ENCODE peak calls at places on chromosomes 7 and 10, in nine cellular contexts. One of them, this sample, is unnamed.

GRCh38 chr7:134014935-134015334 is 112.2 kb upstream of the LRGUK start:
- DNase-seq in T-helper 1 cell: no peak
- DNase-seq in cardiac fibroblast: no peak
- DNase-seq in tibial nerve: no peak
- DNase-seq in prostate gland: no peak
- DNase-seq in left kidney: no peak
- DNase-seq in lower lobe of right lung: no peak
- DNase-seq in activated T-cell treated with anti-CD3 and anti-CD28 coated beads, Interleukin-2, amount 50 U/mL, for 24 hours: no peak
- DNase-seq in stimulated activated CD8-positive, alpha-beta memory T cell treated with anti-CD3 and anti-CD28 coated beads, Interleukin-4, amount 100 ng/mL, for 1 hour: no peak
- DNase-seq in this sample: no peak

GRCh38 chr10:54880943-54881342 is 79.9 kb upstream of the PCDH15 start:
- DNase-seq in T-helper 1 cell: no peak
- DNase-seq in cardiac fibroblast: no peak
- DNase-seq in tibial nerve: no peak
- DNase-seq in prostate gland: no peak
- DNase-seq in left kidney: no peak
- DNase-seq in lower lobe of right lung: no peak
- DNase-seq in activated T-cell treated with anti-CD3 and anti-CD28 coated beads, Interleukin-2, amount 50 U/mL, for 24 hours: no peak
- DNase-seq in stimulated activated CD8-positive, alpha-beta memory T cell treated with anti-CD3 and anti-CD28 coated beads, Interleukin-4, amount 100 ng/mL, for 1 hour: no peak
- DNase-seq in this sample: no peak

GRCh38 chr10:77403761-77404160 is 233.8 kb downstream of the KCNMA1 start:
- DNase-seq in T-helper 1 cell: no peak
- DNase-seq in cardiac fibroblast: no peak
- DNase-seq in tibial nerve: no peak
- DNase-seq in prostate gland: no peak
- DNase-seq in left kidney: no peak
- DNase-seq in lower lobe of right lung: no peak
- DNase-seq in activated T-cell treated with anti-CD3 and anti-CD28 coated beads, Interleukin-2, amount 50 U/mL, for 24 hours: no peak
- DNase-seq in stimulated activated CD8-positive, alpha-beta memory T cell treated with anti-CD3 and anti-CD28 coated beads, Interleukin-4, amount 100 ng/mL, for 1 hour: no peak
- DNase-seq in this sample: no peak

GRCh38 chr10:14240253-14241189 is 90.2 kb downstream of the FRMD4A start:
- DNase-seq in T-helper 1 cell: no peak
- DNase-seq in cardiac fibroblast: no peak
- DNase-seq in tibial nerve: no peak
- DNase-seq in prostate gland: no peak
- DNase-seq in left kidney: peak
- DNase-seq in lower lobe of right lung: no peak
- DNase-seq in activated T-cell treated with anti-CD3 and anti-CD28 coated beads, Interleukin-2, amount 50 U/mL, for 24 hours: no peak
- DNase-seq in stimulated activated CD8-positive, alpha-beta memory T cell treated with anti-CD3 and anti-CD28 coated beads, Interleukin-4, amount 100 ng/mL, for 1 hour: no peak
- DNase-seq in this sample: no peak

GRCh38 chr7:28376634-28377033 is 35.7 kb upstream of the CREB5 start:
- DNase-seq in T-helper 1 cell: no peak
- DNase-seq in cardiac fibroblast: no peak
- DNase-seq in tibial nerve: no peak
- DNase-seq in prostate gland: no peak
- DNase-seq in left kidney: no peak
- DNase-seq in lower lobe of right lung: no peak
- DNase-seq in activated T-cell treated with anti-CD3 and anti-CD28 coated beads, Interleukin-2, amount 50 U/mL, for 24 hours: no peak
- DNase-seq in stimulated activated CD8-positive, alpha-beta memory T cell treated with anti-CD3 and anti-CD28 coated beads, Interleukin-4, amount 100 ng/mL, for 1 hour: no peak
- DNase-seq in this sample: no peak

GRCh38 chr10:63583909-63584747 is 62.9 kb downstream of the REEP3 start:
- DNase-seq in T-helper 1 cell: no peak
- DNase-seq in cardiac fibroblast: no peak
- DNase-seq in tibial nerve: no peak
- DNase-seq in prostate gland: peak
- DNase-seq in left kidney: no peak
- DNase-seq in lower lobe of right lung: no peak
- DNase-seq in activated T-cell treated with anti-CD3 and anti-CD28 coated beads, Interleukin-2, amount 50 U/mL, for 24 hours: no peak
- DNase-seq in stimulated activated CD8-positive, alpha-beta memory T cell treated with anti-CD3 and anti-CD28 coated beads, Interleukin-4, amount 100 ng/mL, for 1 hour: no peak
- DNase-seq in this sample: no peak

GRCh38 chr10:128277267-128277666 is 151.0 kb upstream of the MKI67 start:
- DNase-seq in T-helper 1 cell: no peak
- DNase-seq in cardiac fibroblast: no peak
- DNase-seq in tibial nerve: no peak
- DNase-seq in prostate gland: no peak
- DNase-seq in left kidney: peak
- DNase-seq in lower lobe of right lung: no peak
- DNase-seq in activated T-cell treated with anti-CD3 and anti-CD28 coated beads, Interleukin-2, amount 50 U/mL, for 24 hours: no peak
- DNase-seq in stimulated activated CD8-positive, alpha-beta memory T cell treated with anti-CD3 and anti-CD28 coated beads, Interleukin-4, amount 100 ng/mL, for 1 hour: no peak
- DNase-seq in this sample: no peak

GRCh38 chr10:75037171-75038153 is 74.0 kb upstream of the SAMD8 start:
- DNase-seq in T-helper 1 cell: no peak
- DNase-seq in cardiac fibroblast: no peak
- DNase-seq in tibial nerve: no peak
- DNase-seq in prostate gland: no peak
- DNase-seq in left kidney: no peak
- DNase-seq in lower lobe of right lung: no peak
- DNase-seq in activated T-cell treated with anti-CD3 and anti-CD28 coated beads, Interleukin-2, amount 50 U/mL, for 24 hours: no peak
- DNase-seq in stimulated activated CD8-positive, alpha-beta memory T cell treated with anti-CD3 and anti-CD28 coated beads, Interleukin-4, amount 100 ng/mL, for 1 hour: no peak
- DNase-seq in this sample: no peak

GRCh38 chr10:123527122-123527521 is 139.0 kb upstream of the GPR26 start:
- DNase-seq in T-helper 1 cell: no peak
- DNase-seq in cardiac fibroblast: no peak
- DNase-seq in tibial nerve: no peak
- DNase-seq in prostate gland: no peak
- DNase-seq in left kidney: no peak
- DNase-seq in lower lobe of right lung: no peak
- DNase-seq in activated T-cell treated with anti-CD3 and anti-CD28 coated beads, Interleukin-2, amount 50 U/mL, for 24 hours: no peak
- DNase-seq in stimulated activated CD8-positive, alpha-beta memory T cell treated with anti-CD3 and anti-CD28 coated beads, Interleukin-4, amount 100 ng/mL, for 1 hour: no peak
- DNase-seq in this sample: no peak

GRCh38 chr10:16597656-16598055 is 76.0 kb upstream of the C1QL3 start:
- DNase-seq in T-helper 1 cell: no peak
- DNase-seq in cardiac fibroblast: peak
- DNase-seq in tibial nerve: no peak
- DNase-seq in prostate gland: no peak
- DNase-seq in left kidney: no peak
- DNase-seq in lower lobe of right lung: no peak
- DNase-seq in activated T-cell treated with anti-CD3 and anti-CD28 coated beads, Interleukin-2, amount 50 U/mL, for 24 hours: no peak
- DNase-seq in stimulated activated CD8-positive, alpha-beta memory T cell treated with anti-CD3 and anti-CD28 coated beads, Interleukin-4, amount 100 ng/mL, for 1 hour: no peak
- DNase-seq in this sample: no peak

GRCh38 chr10:127906548-127907377 is at the start of gene PTPRE:
- DNase-seq in T-helper 1 cell: peak
- DNase-seq in cardiac fibroblast: peak
- DNase-seq in tibial nerve: peak
- DNase-seq in prostate gland: peak
- DNase-seq in left kidney: peak
- DNase-seq in lower lobe of right lung: peak
- DNase-seq in activated T-cell treated with anti-CD3 and anti-CD28 coated beads, Interleukin-2, amount 50 U/mL, for 24 hours: peak
- DNase-seq in stimulated activated CD8-positive, alpha-beta memory T cell treated with anti-CD3 and anti-CD28 coated beads, Interleukin-4, amount 100 ng/mL, for 1 hour: peak
- DNase-seq in this sample: peak

GRCh38 chr10:50552308-50552707 is 71.4 kb downstream of the SGMS1 start:
- DNase-seq in T-helper 1 cell: no peak
- DNase-seq in cardiac fibroblast: peak
- DNase-seq in tibial nerve: no peak
- DNase-seq in prostate gland: no peak
- DNase-seq in left kidney: peak
- DNase-seq in lower lobe of right lung: no peak
- DNase-seq in activated T-cell treated with anti-CD3 and anti-CD28 coated beads, Interleukin-2, amount 50 U/mL, for 24 hours: no peak
- DNase-seq in stimulated activated CD8-positive, alpha-beta memory T cell treated with anti-CD3 and anti-CD28 coated beads, Interleukin-4, amount 100 ng/mL, for 1 hour: no peak
- DNase-seq in this sample: no peak

GRCh38 chr10:47435081-47435480 is 48.8 kb downstream of the ANXA8 start:
- DNase-seq in T-helper 1 cell: no peak
- DNase-seq in cardiac fibroblast: no peak
- DNase-seq in tibial nerve: no peak
- DNase-seq in prostate gland: no peak
- DNase-seq in left kidney: no peak
- DNase-seq in lower lobe of right lung: no peak
- DNase-seq in activated T-cell treated with anti-CD3 and anti-CD28 coated beads, Interleukin-2, amount 50 U/mL, for 24 hours: no peak
- DNase-seq in stimulated activated CD8-positive, alpha-beta memory T cell treated with anti-CD3 and anti-CD28 coated beads, Interleukin-4, amount 100 ng/mL, for 1 hour: no peak
- DNase-seq in this sample: no peak

GRCh38 chr10:24625778-24626177 is 97.9 kb downstream of the ARHGAP21 start:
- DNase-seq in T-helper 1 cell: no peak
- DNase-seq in cardiac fibroblast: no peak
- DNase-seq in tibial nerve: no peak
- DNase-seq in prostate gland: no peak
- DNase-seq in left kidney: no peak
- DNase-seq in lower lobe of right lung: no peak
- DNase-seq in activated T-cell treated with anti-CD3 and anti-CD28 coated beads, Interleukin-2, amount 50 U/mL, for 24 hours: no peak
- DNase-seq in stimulated activated CD8-positive, alpha-beta memory T cell treated with anti-CD3 and anti-CD28 coated beads, Interleukin-4, amount 100 ng/mL, for 1 hour: no peak
- DNase-seq in this sample: no peak

GRCh38 chr10:88793747-88794299 is 8.7 kb upstream of the LIPM start:
- DNase-seq in T-helper 1 cell: no peak
- DNase-seq in cardiac fibroblast: peak
- DNase-seq in tibial nerve: no peak
- DNase-seq in prostate gland: no peak
- DNase-seq in left kidney: no peak
- DNase-seq in lower lobe of right lung: no peak
- DNase-seq in activated T-cell treated with anti-CD3 and anti-CD28 coated beads, Interleukin-2, amount 50 U/mL, for 24 hours: no peak
- DNase-seq in stimulated activated CD8-positive, alpha-beta memory T cell treated with anti-CD3 and anti-CD28 coated beads, Interleukin-4, amount 100 ng/mL, for 1 hour: no peak
- DNase-seq in this sample: no peak

GRCh38 chr7:48084727-48085432 is 4.2 kb upstream of the UPP1 start:
- DNase-seq in T-helper 1 cell: peak
- DNase-seq in cardiac fibroblast: peak
- DNase-seq in tibial nerve: peak
- DNase-seq in prostate gland: no peak
- DNase-seq in left kidney: no peak
- DNase-seq in lower lobe of right lung: no peak
- DNase-seq in activated T-cell treated with anti-CD3 and anti-CD28 coated beads, Interleukin-2, amount 50 U/mL, for 24 hours: peak
- DNase-seq in stimulated activated CD8-positive, alpha-beta memory T cell treated with anti-CD3 and anti-CD28 coated beads, Interleukin-4, amount 100 ng/mL, for 1 hour: peak
- DNase-seq in this sample: no peak

GRCh38 chr10:17673517-17674051 is 29.6 kb downstream of the STAM start:
- DNase-seq in T-helper 1 cell: no peak
- DNase-seq in cardiac fibroblast: peak
- DNase-seq in tibial nerve: no peak
- DNase-seq in prostate gland: no peak
- DNase-seq in left kidney: peak
- DNase-seq in lower lobe of right lung: no peak
- DNase-seq in activated T-cell treated with anti-CD3 and anti-CD28 coated beads, Interleukin-2, amount 50 U/mL, for 24 hours: no peak
- DNase-seq in stimulated activated CD8-positive, alpha-beta memory T cell treated with anti-CD3 and anti-CD28 coated beads, Interleukin-4, amount 100 ng/mL, for 1 hour: no peak
- DNase-seq in this sample: no peak

GRCh38 chr10:308572-309085 is 173.4 kb downstream of the ZMYND11 start:
- DNase-seq in T-helper 1 cell: no peak
- DNase-seq in cardiac fibroblast: no peak
- DNase-seq in tibial nerve: no peak
- DNase-seq in prostate gland: no peak
- DNase-seq in left kidney: no peak
- DNase-seq in lower lobe of right lung: no peak
- DNase-seq in activated T-cell treated with anti-CD3 and anti-CD28 coated beads, Interleukin-2, amount 50 U/mL, for 24 hours: no peak
- DNase-seq in stimulated activated CD8-positive, alpha-beta memory T cell treated with anti-CD3 and anti-CD28 coated beads, Interleukin-4, amount 100 ng/mL, for 1 hour: no peak
- DNase-seq in this sample: peak

GRCh38 chr7:2495402-2496309 is 19.5 kb upstream of the GRIFIN start:
- DNase-seq in T-helper 1 cell: no peak
- DNase-seq in cardiac fibroblast: no peak
- DNase-seq in tibial nerve: no peak
- DNase-seq in prostate gland: no peak
- DNase-seq in left kidney: peak
- DNase-seq in lower lobe of right lung: no peak
- DNase-seq in activated T-cell treated with anti-CD3 and anti-CD28 coated beads, Interleukin-2, amount 50 U/mL, for 24 hours: no peak
- DNase-seq in stimulated activated CD8-positive, alpha-beta memory T cell treated with anti-CD3 and anti-CD28 coated beads, Interleukin-4, amount 100 ng/mL, for 1 hour: no peak
- DNase-seq in this sample: no peak

GRCh38 chr10:80457554-80458262 is 3.6 kb downstream of the TSPAN14 start:
- DNase-seq in T-helper 1 cell: no peak
- DNase-seq in cardiac fibroblast: no peak
- DNase-seq in tibial nerve: no peak
- DNase-seq in prostate gland: no peak
- DNase-seq in left kidney: no peak
- DNase-seq in lower lobe of right lung: no peak
- DNase-seq in activated T-cell treated with anti-CD3 and anti-CD28 coated beads, Interleukin-2, amount 50 U/mL, for 24 hours: no peak
- DNase-seq in stimulated activated CD8-positive, alpha-beta memory T cell treated with anti-CD3 and anti-CD28 coated beads, Interleukin-4, amount 100 ng/mL, for 1 hour: no peak
- DNase-seq in this sample: no peak

GRCh38 chr10:118210276-118210675 is 131.8 kb downstream of the FAM204A start:
- DNase-seq in T-helper 1 cell: no peak
- DNase-seq in cardiac fibroblast: no peak
- DNase-seq in tibial nerve: no peak
- DNase-seq in prostate gland: no peak
- DNase-seq in left kidney: no peak
- DNase-seq in lower lobe of right lung: no peak
- DNase-seq in activated T-cell treated with anti-CD3 and anti-CD28 coated beads, Interleukin-2, amount 50 U/mL, for 24 hours: no peak
- DNase-seq in stimulated activated CD8-positive, alpha-beta memory T cell treated with anti-CD3 and anti-CD28 coated beads, Interleukin-4, amount 100 ng/mL, for 1 hour: no peak
- DNase-seq in this sample: no peak